ENCODE peak calls at places on chromosomes 4 and X, in five cellular contexts. N is IMR-90, V is neuronal stem cell, T is H9, B is H1. C is an unnamed sample.
A peak's percentile ranks its signal among the peaks of the same experiment; 100 is the strongest.

GRCh38 chrX:123835661-123836371 is 24.0 kb upstream of the XIAP start:
- DNase-seq in N (peak; percentile 70), V (no peak), T (no peak), B (no peak), C (no peak)

GRCh38 chr4:122930877-122931276 is 8.5 kb upstream of the NUDT6 start:
- DNase-seq in N (peak; percentile 41), V (no peak), T (no peak), B (no peak), C (no peak)

GRCh38 chrX:39907964-39908616 is 189.7 kb downstream of the BCOR start:
- DNase-seq in N (peak; percentile 95), V (no peak), T (peak; percentile 46), B (no peak), C (peak; percentile 93)

GRCh38 chr4:184815046-184815877 is 10.5 kb downstream of the ACSL1 start:
- DNase-seq in N (peak; percentile 74), V (no peak), T (peak; percentile 40), B (no peak), C (peak; percentile 42)

GRCh38 chr4:133146574-133147198 is 2.4 kb upstream of the PCDH10 start:
- DNase-seq in N (peak; percentile 40), V (peak; percentile 69), T (peak; percentile 82), B (peak; percentile 86), C (peak; percentile 93)

GRCh38 chrX:1464282-1465131 is 11.8 kb upstream of the ASMTL start:
- DNase-seq in N (no peak), V (no peak), T (peak; percentile 18), B (peak; percentile 35), C (no peak)

GRCh38 chrX:16186380-16187007 is 19.2 kb downstream of the MAGEB17 start:
- DNase-seq in N (no peak), V (no peak), T (peak; percentile 69), B (no peak), C (peak; percentile 67)

GRCh38 chr4:121376541-121376940 is 4.3 kb downstream of the QRFPR start:
- DNase-seq in N (no peak), V (no peak), T (no peak), B (no peak), C (no peak)

GRCh38 chrX:37746268-37746931 is 33.5 kb upstream of the CYBB start:
- DNase-seq in N (no peak), V (no peak), T (no peak), B (no peak), C (peak; percentile 3)

DNA sequence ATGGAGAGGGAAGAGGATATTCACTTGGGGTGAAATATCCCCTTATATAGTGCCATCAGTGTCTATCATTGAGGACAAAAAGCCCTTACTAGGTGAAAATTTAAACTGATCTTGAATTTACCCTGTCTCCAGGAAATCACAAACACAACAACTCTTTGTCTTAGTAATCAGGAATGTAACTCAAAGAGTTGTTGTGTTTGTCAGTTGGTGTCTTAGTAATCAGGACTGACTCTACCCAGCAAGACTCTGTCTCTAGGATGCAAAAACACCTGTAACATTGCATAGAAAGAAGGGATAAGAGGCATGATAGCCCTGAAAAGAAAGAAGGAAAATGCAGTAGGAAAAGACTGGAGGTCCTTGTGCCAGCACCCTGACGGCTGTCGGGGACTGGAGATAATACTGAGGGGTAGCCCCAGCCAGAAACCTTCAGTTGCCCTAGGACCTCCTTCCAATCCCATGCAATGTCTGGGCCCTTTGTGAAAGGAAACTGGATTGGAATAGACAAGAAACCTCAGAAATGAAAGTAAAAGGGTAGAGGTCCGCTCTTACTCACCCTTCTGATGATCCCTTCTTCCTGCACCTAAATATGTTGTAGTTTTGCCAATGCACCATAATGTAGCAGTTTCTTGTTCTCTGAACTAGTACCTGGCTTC is 45.3 kb downstream of the HMGB2 start:
- DNase-seq in N (no peak), V (no peak), T (no peak), B (no peak), C (no peak)
- H3K4ac ChIP-seq in N (no peak overlapping the region), V (no peak overlapping the region), T (no peak overlapping the region), B (no peak overlapping the region), C (no peak overlapping the region)

DNA sequence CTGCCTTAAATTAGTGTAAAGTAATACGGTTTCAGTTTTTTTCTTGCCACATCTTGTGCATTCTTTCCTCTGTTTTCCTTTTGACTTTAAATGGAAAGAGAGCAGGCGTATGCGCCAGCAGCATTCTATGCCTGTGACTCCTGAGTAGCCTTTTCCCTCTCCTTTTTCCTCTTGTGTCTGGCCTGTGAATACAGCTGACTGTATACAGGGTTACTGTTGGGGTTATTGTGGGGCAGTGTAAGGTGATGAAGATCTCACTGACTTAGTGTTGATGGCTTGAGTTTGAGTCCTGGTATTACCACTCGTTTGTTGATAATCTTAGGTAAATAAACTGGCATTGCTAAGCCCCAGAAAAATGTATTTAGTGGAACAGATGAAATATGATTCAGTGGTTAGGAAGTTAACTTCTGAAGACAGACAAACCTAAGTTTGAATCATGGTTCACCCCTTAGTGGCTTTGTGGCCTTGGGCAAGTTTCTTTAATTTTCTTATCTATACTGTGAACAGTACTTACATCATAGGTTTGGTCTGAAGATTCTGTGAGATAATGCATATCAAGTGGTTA is 105.1 kb downstream of the FNIP2 start:
- DNase-seq in N (peak; percentile 96), V (no peak), T (no peak), B (no peak), C (peak; percentile 22)
- H3K27ac ChIP-seq in N (no peak overlapping the region), V (no peak overlapping the region), T (no peak overlapping the region), B (peak overlapping the region; percentile 4), C (no peak overlapping the region)

GRCh38 chr4:37066149-37066548 is 178.4 kb upstream of the NWD2 start:
- DNase-seq in N (no peak), V (no peak), T (no peak), B (no peak), C (no peak)
- H3K18ac ChIP-seq in N (no peak overlapping the region), V (no peak overlapping the region), T (no peak overlapping the region), B (no peak overlapping the region), C (no peak overlapping the region)

DNA sequence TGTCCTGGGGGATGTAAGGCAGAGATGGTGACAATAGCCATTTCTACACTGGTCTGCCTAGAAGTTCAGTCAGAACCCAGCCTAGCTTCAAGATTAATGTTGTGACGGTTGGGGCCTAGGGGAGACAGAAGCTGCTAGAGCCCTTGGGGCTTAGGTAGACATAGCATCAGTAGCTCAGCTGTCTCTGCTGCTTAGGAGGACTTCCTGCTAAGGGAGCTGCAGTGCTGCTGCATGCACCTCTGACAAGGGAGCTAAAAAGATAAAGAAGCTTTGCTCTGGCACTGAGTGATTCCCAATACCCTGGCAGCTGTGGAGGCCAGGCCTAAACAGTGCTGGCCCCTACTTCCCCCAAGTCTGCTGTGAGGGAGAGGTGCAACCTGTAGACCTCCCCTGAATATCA is 116.0 kb downstream of the CT47B1 start:
- DNase-seq in N (no peak), V (no peak), T (no peak), B (no peak), C (no peak)
- H3K4ac ChIP-seq in N (no peak overlapping the region), V (no peak overlapping the region), T (no peak overlapping the region), B (no peak overlapping the region), C (no peak overlapping the region)

DNA sequence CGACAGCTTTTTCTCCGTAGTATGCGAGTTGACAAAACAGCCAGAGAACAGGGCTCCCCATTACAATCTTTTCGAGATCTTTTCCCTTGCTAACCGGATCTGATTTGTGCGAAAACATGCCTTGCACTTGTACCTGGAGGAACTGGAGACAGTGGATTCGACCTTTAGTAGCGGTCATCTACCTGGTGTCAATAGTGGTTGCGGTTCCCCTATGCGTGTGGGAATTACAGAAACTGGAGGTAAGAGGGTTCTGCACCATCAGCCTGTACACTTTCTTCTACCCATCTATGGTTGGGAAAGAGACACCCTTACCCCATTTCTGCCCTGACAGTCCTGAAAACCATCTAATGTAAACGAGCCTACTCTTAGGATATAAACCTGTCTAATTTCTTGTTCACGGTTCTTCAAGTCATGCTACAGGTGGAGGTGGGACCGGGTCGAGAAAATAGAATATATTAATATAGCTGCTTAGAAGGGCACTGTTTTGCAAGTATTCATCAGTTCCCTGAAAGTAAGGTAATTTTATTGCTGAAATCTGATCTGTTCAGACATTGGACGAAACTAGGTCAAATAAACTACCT is 734 bp downstream of the TMEM184C start:
- DNase-seq in N (no peak), V (no peak), T (no peak), B (no peak), C (no peak)
- H3K27ac ChIP-seq in N (peak overlapping the region; percentile 89), V (no peak overlapping the region), T (peak overlapping the region; percentile 43), B (peak overlapping the region; percentile 87), C (no peak overlapping the region)

DNA sequence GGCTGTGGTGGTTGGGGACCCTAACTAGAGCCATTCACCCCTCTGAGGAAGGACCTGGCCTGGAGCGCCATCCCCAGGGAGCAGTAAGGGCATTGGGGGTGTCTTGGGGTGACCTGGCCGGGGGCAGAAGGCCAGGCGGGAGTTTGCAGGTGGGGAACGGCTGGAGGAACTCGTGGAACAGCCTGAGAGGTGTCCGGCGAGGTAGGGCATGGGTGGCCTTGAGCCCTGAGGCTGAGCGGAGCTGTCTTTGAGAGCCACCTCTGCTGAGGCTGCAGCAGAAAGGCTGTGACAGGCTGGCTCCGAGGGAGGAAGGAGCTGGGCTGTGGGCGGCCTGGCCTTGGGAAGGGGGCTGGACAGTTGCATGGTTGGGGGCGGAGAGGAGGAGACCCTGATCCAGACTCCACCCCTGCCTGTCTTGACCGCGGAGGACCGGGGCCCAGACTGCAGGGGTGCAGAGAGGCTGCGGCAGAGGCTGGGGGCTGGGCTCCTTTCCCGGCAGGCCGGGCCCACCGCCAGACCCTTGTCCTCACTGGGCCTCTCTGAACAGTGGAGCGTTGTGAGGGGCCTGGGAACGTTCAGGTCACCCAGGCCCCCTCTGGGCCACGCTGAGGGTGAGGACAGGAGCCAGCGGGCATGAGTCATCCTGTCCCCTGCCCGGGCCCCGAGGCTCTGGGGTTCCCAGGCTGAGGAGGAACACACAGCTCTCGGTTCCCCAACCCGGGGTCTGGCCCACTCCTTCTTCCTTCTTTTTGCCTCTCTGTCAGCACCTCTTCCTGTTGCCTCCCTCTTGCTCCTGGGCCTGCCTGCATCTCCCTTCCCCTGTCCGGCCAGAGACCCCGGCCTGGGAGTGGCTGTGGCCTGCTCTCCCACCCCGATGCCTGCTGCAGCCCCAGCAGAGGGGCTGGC is 8.1 kb downstream of the SH3BP2 start:
- DNase-seq in N (peak; percentile 37), V (peak; percentile 57), T (peak; percentile 79), B (peak; percentile 80), C (peak; percentile 79)
- H3K18ac ChIP-seq in N (peak overlapping the region; percentile 75), V (peak overlapping the region; percentile 97), T (peak overlapping the region; percentile 11), B (peak overlapping the region; percentile 25), C (peak overlapping the region; percentile 8)

C was measured in mesendoderm.